ENCODE peak calls at places on chromosomes 2 and 18, in four cellular contexts. One of them, this sample, is unnamed.

GRCh38 chr18:37729715-37730114 is 164.1 kb upstream of the CELF4 start:
- DNase-seq in NT2/D1: no peak
- DNase-seq in GM23248: no peak
- DNase-seq in effector memory CD4-positive, alpha-beta T cell: no peak
- DNase-seq in this sample: no peak

GRCh38 chr2:218081695-218082094 is 12.6 kb downstream of the RUFY4 start:
- DNase-seq in NT2/D1: no peak
- DNase-seq in GM23248: peak; percentile 86
- DNase-seq in effector memory CD4-positive, alpha-beta T cell: no peak
- DNase-seq in this sample: peak; percentile 22

GRCh38 chr2:200380833-200381542 is 74.5 kb downstream of the SPATS2L start:
- DNase-seq in NT2/D1: no peak
- DNase-seq in GM23248: peak; percentile 75
- DNase-seq in effector memory CD4-positive, alpha-beta T cell: no peak
- DNase-seq in this sample: no peak

GRCh38 chr18:23809411-23809810 is 120.2 kb downstream of the LAMA3 start:
- DNase-seq in NT2/D1: no peak
- DNase-seq in GM23248: no peak
- DNase-seq in effector memory CD4-positive, alpha-beta T cell: no peak
- DNase-seq in this sample: no peak

GRCh38 chr18:58267493-58267892 is 223.5 kb downstream of the NEDD4L start:
- DNase-seq in NT2/D1: no peak
- DNase-seq in GM23248: peak; percentile 79
- DNase-seq in effector memory CD4-positive, alpha-beta T cell: no peak
- DNase-seq in this sample: no peak

GRCh38 chr2:1049691-1050090 is 99.0 kb downstream of the SNTG2 start:
- DNase-seq in NT2/D1: no peak
- DNase-seq in GM23248: peak; percentile 7
- DNase-seq in effector memory CD4-positive, alpha-beta T cell: no peak
- DNase-seq in this sample: no peak

GRCh38 chr18:8526316-8526715 is 82.9 kb upstream of the RAB12 start:
- DNase-seq in NT2/D1: no peak
- DNase-seq in GM23248: no peak
- DNase-seq in effector memory CD4-positive, alpha-beta T cell: no peak
- DNase-seq in this sample: no peak

GRCh38 chr18:2390158-2390557 is 181.1 kb downstream of the METTL4 start:
- DNase-seq in NT2/D1: no peak
- DNase-seq in GM23248: no peak
- DNase-seq in effector memory CD4-positive, alpha-beta T cell: no peak
- DNase-seq in this sample: no peak

GRCh38 chr2:15521782-15522181 is 39.4 kb downstream of the NBAS start:
- DNase-seq in NT2/D1: no peak
- DNase-seq in GM23248: no peak
- DNase-seq in effector memory CD4-positive, alpha-beta T cell: no peak
- DNase-seq in this sample: no peak

GRCh38 chr2:105734762-105735538 is 9.8 kb upstream of the NCK2 start:
- DNase-seq in NT2/D1: no peak
- DNase-seq in GM23248: peak; percentile 71
- DNase-seq in effector memory CD4-positive, alpha-beta T cell: no peak
- DNase-seq in this sample: no peak

GRCh38 chr2:32863803-32864202 is 83.0 kb upstream of the LTBP1 start:
- DNase-seq in NT2/D1: no peak
- DNase-seq in GM23248: peak; percentile 56
- DNase-seq in effector memory CD4-positive, alpha-beta T cell: no peak
- DNase-seq in this sample: no peak

GRCh38 chr2:19711470-19712372 is 190.1 kb downstream of the TTC32 start:
- DNase-seq in NT2/D1: peak; percentile 89
- DNase-seq in GM23248: peak; percentile 99
- DNase-seq in effector memory CD4-positive, alpha-beta T cell: no peak
- DNase-seq in this sample: no peak

GRCh38 chr18:37184209-37184868 is 355.4 kb downstream of the KIAA1328 start:
- DNase-seq in NT2/D1: no peak
- DNase-seq in GM23248: no peak
- DNase-seq in effector memory CD4-positive, alpha-beta T cell: no peak
- DNase-seq in this sample: no peak

GRCh38 chr2:120433816-120434290 is 87.9 kb downstream of the INHBB start:
- DNase-seq in NT2/D1: no peak
- DNase-seq in GM23248: no peak
- DNase-seq in effector memory CD4-positive, alpha-beta T cell: no peak
- DNase-seq in this sample: no peak

GRCh38 chr18:9987355-9987754 is 73.5 kb downstream of the VAPA start:
- DNase-seq in NT2/D1: no peak
- DNase-seq in GM23248: no peak
- DNase-seq in effector memory CD4-positive, alpha-beta T cell: no peak
- DNase-seq in this sample: no peak
- H3K4me3 ChIP-seq in NT2/D1: no peak overlapping the region
- H3K4me3 ChIP-seq in GM23248: no peak overlapping the region
- H3K4me3 ChIP-seq in effector memory CD4-positive, alpha-beta T cell: no peak overlapping the region
- H3K4me3 ChIP-seq in this sample: no peak overlapping the region

GRCh38 chr18:76979111-76979751 is 153.4 kb downstream of the MBP start:
- DNase-seq in NT2/D1: no peak
- DNase-seq in GM23248: no peak
- DNase-seq in effector memory CD4-positive, alpha-beta T cell: no peak
- DNase-seq in this sample: no peak
- H3K4me1 ChIP-seq in NT2/D1: peaks cover 5% of the 10 kb centered on the region
- H3K4me1 ChIP-seq in GM23248: no peaks in the 10 kb centered on the region
- H3K4me1 ChIP-seq in effector memory CD4-positive, alpha-beta T cell: peaks cover 4% of the 10 kb centered on the region
- H3K4me1 ChIP-seq in this sample: peaks cover 4% of the 10 kb centered on the region

GRCh38 chr2:181678033-181678586 is 2.2 kb downstream of the NEUROD1 start:
- DNase-seq in NT2/D1: peak; percentile 77
- DNase-seq in GM23248: peak; percentile 84
- DNase-seq in effector memory CD4-positive, alpha-beta T cell: no peak
- DNase-seq in this sample: peak; percentile 72

GRCh38 chr2:181680937-181681811 is 857 bp upstream of the NEUROD1 start:
- DNase-seq in NT2/D1: no peak
- DNase-seq in GM23248: no peak
- DNase-seq in effector memory CD4-positive, alpha-beta T cell: no peak
- DNase-seq in this sample: no peak

GRCh38 chr2:181680055-181680936 is at the start of gene NEUROD1:
- DNase-seq in NT2/D1: peak; percentile 58
- DNase-seq in GM23248: no peak
- DNase-seq in effector memory CD4-positive, alpha-beta T cell: no peak
- DNase-seq in this sample: peak; percentile 69

GRCh38 chr2:181679544-181679979 is 755 bp downstream of the NEUROD1 start:
- DNase-seq in NT2/D1: no peak
- DNase-seq in GM23248: no peak
- DNase-seq in effector memory CD4-positive, alpha-beta T cell: no peak
- DNase-seq in this sample: no peak

GRCh38 chr2:181678744-181679543 is 1.4 kb downstream of the NEUROD1 start:
- DNase-seq in NT2/D1: no peak
- DNase-seq in GM23248: no peak
- DNase-seq in effector memory CD4-positive, alpha-beta T cell: no peak
- DNase-seq in this sample: no peak
- H3K4me3 ChIP-seq in NT2/D1: no peak overlapping the region
- H3K4me3 ChIP-seq in GM23248: no peak overlapping the region
- H3K4me3 ChIP-seq in effector memory CD4-positive, alpha-beta T cell: no peak overlapping the region
- H3K4me3 ChIP-seq in this sample: no peak overlapping the region

GRCh38 chr18:62784966-62785413 is 69.6 kb downstream of the PHLPP1 start:
- DNase-seq in NT2/D1: no peak
- DNase-seq in GM23248: peak; percentile 67
- DNase-seq in effector memory CD4-positive, alpha-beta T cell: no peak
- DNase-seq in this sample: no peak
- H3K4me1 ChIP-seq in NT2/D1: no peaks in the 10 kb centered on the region
- H3K4me1 ChIP-seq in GM23248: peaks cover 44% of the 10 kb centered on the region
- H3K4me1 ChIP-seq in effector memory CD4-positive, alpha-beta T cell: no peaks in the 10 kb centered on the region
- H3K4me1 ChIP-seq in this sample: no peaks in the 10 kb centered on the region